ENCODE peak calls at places on chromosomes 7 and 10, in five cellular contexts. E is CD8-positive, alpha-beta T cell; N is uterus; K is breast epithelium; I is transverse colon. V is an unnamed sample.

GRCh38 chr10:71266147-71266917 is 52.7 kb upstream of the SLC29A3 start:
- DNase-seq in I (peak; percentile 61), E (no peak), N (peak; percentile 84), K (peak; percentile 76), V (peak; percentile 64)

GRCh38 chr7:135842446-135843175 is 94.0 kb upstream of the FAM180A start:
- DNase-seq in N (no peak), E (no peak), K (no peak), I (no peak), V (no peak)

GRCh38 chr10:76082956-76083355 is 651.5 kb downstream of the LRMDA start:
- DNase-seq in I (peak; percentile 8), N (no peak), E (no peak), K (no peak), V (no peak)

GRCh38 chr10:79019441-79019840 is 49.3 kb upstream of the ZMIZ1 start:
- DNase-seq in N (no peak), E (no peak), I (no peak), K (no peak), V (no peak)

GRCh38 chr10:53209941-53210611 is 437.5 kb upstream of the MBL2 start:
- DNase-seq in K (no peak), E (no peak), N (no peak), I (no peak), V (no peak)

GRCh38 chr7:44348300-44348699 is 22.9 kb upstream of the CAMK2B start:
- DNase-seq in N (no peak), E (no peak), I (no peak), K (no peak), V (peak; percentile 4)

GRCh38 chr7:79063019-79063698 is 390.3 kb downstream of the MAGI2 start:
- DNase-seq in I (no peak), E (no peak), N (no peak), K (no peak), V (no peak)

GRCh38 chr10:17747883-17748550 is 4.0 kb upstream of the TMEM236 start:
- DNase-seq in I (no peak), E (no peak), K (no peak), N (no peak), V (no peak)

GRCh38 chr7:107920048-107920772 is 29.2 kb downstream of the DLD start:
- DNase-seq in I (no peak), K (no peak), N (no peak), E (no peak), V (no peak)

GRCh38 chr7:33061282-33061928 is 1.2 kb downstream of the NT5C3A start:
- DNase-seq in N (no peak), I (no peak), E (no peak), K (no peak), V (no peak)

GRCh38 chr10:218753-219152 is 83.5 kb downstream of the ZMYND11 start:
- DNase-seq in I (no peak), E (no peak), K (no peak), N (no peak), V (no peak)

GRCh38 chr7:140316165-140316661 is 82.1 kb downstream of the SLC37A3 start:
- DNase-seq in N (peak; percentile 67), K (peak; percentile 62), I (peak; percentile 69), E (no peak), V (peak; percentile 16)

GRCh38 chr10:124624875-124625274 is 119.3 kb downstream of the FAM53B start:
- DNase-seq in N (no peak), E (no peak), I (no peak), K (no peak), V (no peak)

GRCh38 chr7:120991570-120991969 is 3.1 kb downstream of the CPED1 start:
- DNase-seq in E (no peak), N (no peak), I (no peak), K (no peak), V (no peak)

GRCh38 chr7:22569586-22570321 is 69.8 kb upstream of the STEAP1B start:
- DNase-seq in E (no peak), I (peak; percentile 25), K (no peak), N (no peak), V (no peak)

GRCh38 chr7:118511146-118511545 is 286.6 kb downstream of the ANKRD7 start:
- DNase-seq in I (no peak), N (no peak), K (no peak), E (no peak), V (no peak)

GRCh38 chr7:67364441-67365017 is 367.9 kb downstream of the TYW1 start:
- DNase-seq in K (no peak), N (no peak), E (no peak), I (no peak), V (no peak)

GRCh38 chr7:4683043-4683883 is 1.2 kb downstream of the FOXK1 start:
- DNase-seq in N (peak; percentile 41), I (peak; percentile 47), K (no peak), E (peak; percentile 9), V (no peak)

GRCh38 chr7:98997836-98998235 is 119.5 kb downstream of the TRRAP start:
- DNase-seq in E (no peak), I (no peak), K (no peak), N (no peak), V (no peak)

GRCh38 chr7:150943453-150943814 is 34.7 kb downstream of the KCNH2 start:
- DNase-seq in E (no peak), I (no peak), K (peak; percentile 24), N (no peak), V (no peak)

GRCh38 chr10:30557884-30558283 is 71.7 kb downstream of the LYZL2 start:
- DNase-seq in E (no peak), N (no peak), I (no peak), K (no peak), V (no peak)
- H3K27ac ChIP-seq in E (no peak overlapping the region), N (no peak overlapping the region), I (no peak overlapping the region), K (no peak overlapping the region), V (no peak overlapping the region)

DNA sequence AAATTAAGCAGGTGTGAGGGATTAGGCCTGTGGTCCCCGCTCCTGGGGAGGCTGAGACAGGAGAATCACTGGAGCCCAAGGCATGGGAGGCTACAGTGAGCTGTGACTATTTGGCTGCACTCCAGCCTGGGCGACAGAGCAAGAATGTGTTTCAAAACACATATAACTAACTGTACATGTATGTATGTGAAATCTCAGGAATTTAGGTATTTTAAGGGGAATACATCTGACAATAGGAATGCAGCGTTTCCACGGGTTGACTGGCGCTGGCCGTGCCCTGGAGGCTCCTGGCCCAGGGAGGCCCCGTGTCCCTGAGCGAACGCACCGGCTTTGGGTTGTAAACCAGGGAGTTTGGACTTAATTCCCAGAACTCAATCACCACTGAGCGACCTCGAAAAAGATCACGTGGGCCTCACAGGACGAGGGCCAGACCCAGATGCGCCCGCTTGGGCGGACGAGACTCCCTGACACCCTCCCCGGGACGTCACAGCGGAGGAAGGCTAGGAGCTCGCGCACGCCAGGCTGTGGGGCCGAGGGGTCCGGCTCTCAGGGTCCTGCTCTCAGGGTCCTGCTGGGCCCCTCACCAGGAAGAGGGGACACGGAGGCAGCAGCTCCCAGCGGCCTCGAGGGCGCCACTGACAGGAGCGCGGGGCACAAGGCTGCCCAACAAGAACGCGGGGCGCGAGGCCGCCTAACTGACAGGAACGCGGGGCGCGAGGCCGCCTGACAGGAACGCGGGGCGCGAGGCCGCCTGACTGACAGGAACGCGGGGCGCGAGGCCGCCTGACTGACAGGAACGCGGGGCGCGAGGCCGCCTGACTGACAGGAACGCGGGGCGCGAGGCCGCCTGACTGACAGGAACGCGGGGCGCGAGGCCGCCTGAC is 18.4 kb downstream of the PTPRN2 start:
- DNase-seq in E (no peak), K (no peak), N (no peak), I (no peak), V (no peak)
- H3K9me3 ChIP-seq in E (no peaks in the 10 kb centered on the region), K (no peaks in the 10 kb centered on the region), N (no peaks in the 10 kb centered on the region), I (no peaks in the 10 kb centered on the region), V (peaks cover 23% of the 10 kb centered on the region)

GRCh38 chr7:38938589-38938988 is 29.6 kb upstream of the VPS41 start:
- DNase-seq in K (no peak), N (no peak), I (no peak), E (no peak), V (no peak)

GRCh38 chr7:38940774-38941173 is 31.8 kb upstream of the VPS41 start:
- DNase-seq in N (no peak), K (no peak), I (no peak), E (no peak), V (no peak)

GRCh38 chr7:38942431-38943051 is 33.5 kb upstream of the VPS41 start:
- DNase-seq in K (no peak), I (no peak), E (no peak), N (no peak), V (no peak)
- H3K27ac ChIP-seq in K (no peak overlapping the region), I (no peak overlapping the region), E (no peak overlapping the region), N (no peak overlapping the region), V (no peak overlapping the region)

GRCh38 chr10:130929422-130930325 is 381.8 kb downstream of the TCERG1L start:
- DNase-seq in K (no peak), I (no peak), N (no peak), E (no peak), V (no peak)

GRCh38 chr10:130932326-130933007 is 379.1 kb downstream of the TCERG1L start:
- DNase-seq in I (no peak), E (no peak), K (no peak), N (no peak), V (no peak)

GRCh38 chr10:130933008-130933390 is 378.5 kb downstream of the TCERG1L start:
- DNase-seq in E (no peak), K (no peak), I (no peak), N (no peak), V (no peak)

GRCh38 chr10:130928306-130928705 is 383.2 kb downstream of the TCERG1L start:
- DNase-seq in I (no peak), E (no peak), N (no peak), K (no peak), V (no peak)

GRCh38 chr10:130930821-130931220 is 380.7 kb downstream of the TCERG1L start:
- DNase-seq in K (no peak), N (no peak), E (no peak), I (no peak), V (no peak)
- H3K9me3 ChIP-seq in K (no peaks in the 10 kb centered on the region), N (no peaks in the 10 kb centered on the region), E (no peaks in the 10 kb centered on the region), I (no peaks in the 10 kb centered on the region), V (peaks cover 85% of the 10 kb centered on the region)

GRCh38 chr10:6498771-6499170 is 81.3 kb downstream of the PRKCQ start:
- DNase-seq in K (no peak), N (no peak), E (peak; percentile 42), I (no peak), V (no peak)
- H3K27ac ChIP-seq in K (no peak overlapping the region), N (no peak overlapping the region), E (peak overlapping the region; percentile 0), I (no peak overlapping the region), V (no peak overlapping the region)

DNA sequence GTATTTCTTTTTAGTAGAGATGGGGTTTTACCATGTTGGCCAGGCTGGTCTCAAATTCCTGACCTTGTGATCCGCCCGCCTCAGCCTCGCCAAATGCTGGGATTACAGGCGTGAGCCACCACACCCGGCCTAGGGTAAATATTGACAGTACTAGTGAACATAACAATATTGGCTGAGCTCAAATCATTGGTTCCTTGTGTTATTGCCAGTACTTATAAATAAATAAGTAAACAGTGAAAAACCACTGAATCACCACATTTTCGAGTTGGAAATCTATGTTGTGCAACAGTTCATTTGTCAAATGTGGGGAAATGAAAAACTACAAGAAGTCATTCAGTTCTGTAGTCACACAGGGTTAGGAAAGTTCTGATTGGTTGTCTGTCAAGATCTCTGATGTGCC is 15.8 kb downstream of the RPP30 start:
- DNase-seq in N (no peak), E (no peak), K (no peak), I (peak; percentile 45), V (no peak)
- H3K9me3 ChIP-seq in N (no peaks in the 10 kb centered on the region), E (no peaks in the 10 kb centered on the region), K (no peaks in the 10 kb centered on the region), I (no peaks in the 10 kb centered on the region), V (no peaks in the 10 kb centered on the region)